ENCODE peak calls at places on chromosomes 2 and 18, in four cellular contexts. One of them, this sample, is unnamed.

GRCh38 chr2:148926291-148926961 is 51.4 kb downstream of the KIF5C start:
- DNase-seq in HepG2: peak
- DNase-seq in A549: peak
- DNase-seq in K562: peak
- DNase-seq in this sample: peak

GRCh38 chr2:204021290-204022081 is 84.9 kb downstream of the ICOS start:
- DNase-seq in HepG2: no peak
- DNase-seq in A549: no peak
- DNase-seq in K562: no peak
- DNase-seq in this sample: no peak

GRCh38 chr2:190469770-190470169 is 61.6 kb downstream of the MFSD6 start:
- DNase-seq in HepG2: no peak
- DNase-seq in A549: peak
- DNase-seq in K562: peak
- DNase-seq in this sample: peak

GRCh38 chr2:198314559-198315153 is 510.3 kb downstream of the PLCL1 start:
- DNase-seq in HepG2: peak
- DNase-seq in A549: peak
- DNase-seq in K562: peak
- DNase-seq in this sample: peak

GRCh38 chr2:8455236-8456148 is 226.4 kb upstream of the ID2 start:
- DNase-seq in HepG2: no peak
- DNase-seq in A549: no peak
- DNase-seq in K562: no peak
- DNase-seq in this sample: no peak

GRCh38 chr2:130972410-130972809 is 120.8 kb downstream of the FAM168B start:
- DNase-seq in HepG2: no peak
- DNase-seq in A549: no peak
- DNase-seq in K562: no peak
- DNase-seq in this sample: no peak

GRCh38 chr18:50075772-50076171 is 119.2 kb downstream of the MYO5B start:
- DNase-seq in HepG2: peak
- DNase-seq in A549: no peak
- DNase-seq in K562: no peak
- DNase-seq in this sample: no peak

GRCh38 chr2:95207111-95207961 is at the start of gene ZNF892:
- DNase-seq in HepG2: peak
- DNase-seq in A549: peak
- DNase-seq in K562: peak
- DNase-seq in this sample: peak

GRCh38 chr2:233453111-233453915 is 99.0 kb downstream of the DGKD start:
- DNase-seq in HepG2: no peak
- DNase-seq in A549: no peak
- DNase-seq in K562: no peak
- DNase-seq in this sample: no peak

GRCh38 chr2:59939173-59939572 is 614.3 kb downstream of the BCL11A start:
- DNase-seq in HepG2: no peak
- DNase-seq in A549: no peak
- DNase-seq in K562: no peak
- DNase-seq in this sample: no peak

GRCh38 chr2:104102615-104103014 is 751.3 kb upstream of the POU3F3 start:
- DNase-seq in HepG2: no peak
- DNase-seq in A549: no peak
- DNase-seq in K562: no peak
- DNase-seq in this sample: no peak
- TF ChIP-seq JUN in HepG2: no peak
- TF ChIP-seq JUN in A549: no peak
- TF ChIP-seq JUN in K562: no peak
- TF ChIP-seq JUN in this sample: no peak

DNA sequence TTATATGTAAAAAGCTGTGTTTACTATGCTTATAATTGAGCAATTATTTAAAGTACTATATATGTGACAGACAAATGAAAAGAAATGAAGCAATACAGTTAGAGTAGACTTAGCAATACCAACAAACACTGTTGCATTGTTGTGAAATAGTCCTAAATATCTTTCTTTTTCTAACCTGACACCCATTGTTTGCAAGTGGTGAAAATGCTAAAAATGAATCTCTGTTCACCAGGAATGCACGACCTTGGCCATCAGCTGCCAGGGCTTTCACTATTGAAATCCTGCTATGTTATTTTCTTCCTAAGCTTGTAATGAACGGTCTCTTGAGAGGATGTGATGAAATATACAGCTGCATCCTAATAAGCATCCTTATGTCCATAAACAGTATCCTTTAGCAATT is 136.2 kb upstream of the MGAT5 start:
- DNase-seq in HepG2: peak
- DNase-seq in A549: no peak
- DNase-seq in K562: no peak
- DNase-seq in this sample: no peak
- TF ChIP-seq MYC in HepG2: no peak
- TF ChIP-seq MYC in A549: no peak
- TF ChIP-seq MYC in K562: no peak
- TF ChIP-seq MYC in this sample: no peak

GRCh38 chr2:119253760-119254600 is 30.3 kb downstream of the STEAP3 start:
- DNase-seq in HepG2: no peak
- DNase-seq in A549: no peak
- DNase-seq in K562: no peak
- DNase-seq in this sample: no peak

GRCh38 chr2:119251652-119252051 is 28.0 kb downstream of the STEAP3 start:
- DNase-seq in HepG2: no peak
- DNase-seq in A549: no peak
- DNase-seq in K562: no peak
- DNase-seq in this sample: no peak

GRCh38 chr2:119254601-119255080 is 31.0 kb downstream of the STEAP3 start:
- DNase-seq in HepG2: no peak
- DNase-seq in A549: no peak
- DNase-seq in K562: no peak
- DNase-seq in this sample: no peak

GRCh38 chr2:119252186-119253113 is 28.8 kb downstream of the STEAP3 start:
- DNase-seq in HepG2: no peak
- DNase-seq in A549: peak
- DNase-seq in K562: no peak
- DNase-seq in this sample: peak

GRCh38 chr2:119253114-119253702 is 29.6 kb downstream of the STEAP3 start:
- DNase-seq in HepG2: no peak
- DNase-seq in A549: no peak
- DNase-seq in K562: no peak
- DNase-seq in this sample: peak
- TF ChIP-seq JUN in HepG2: no peak
- TF ChIP-seq JUN in A549: no peak
- TF ChIP-seq JUN in K562: no peak
- TF ChIP-seq JUN in this sample: no peak

GRCh38 chr18:54717673-54718435 is 110.4 kb upstream of the RAB27B start:
- DNase-seq in HepG2: no peak
- DNase-seq in A549: no peak
- DNase-seq in K562: peak
- DNase-seq in this sample: no peak
- TF ChIP-seq MYC in HepG2: no peak
- TF ChIP-seq MYC in A549: no peak
- TF ChIP-seq MYC in K562: no peak
- TF ChIP-seq MYC in this sample: no peak